ENCODE peak calls at places on chromosomes 1 and 21, in eight cellular contexts. One of them, this sample, is unnamed.

GRCh38 chr1:46522184-46522968 is 29.1 kb downstream of the KNCN start:
- DNase-seq in omental fat pad: peak; percentile 31
- DNase-seq in posterior vena cava: peak; percentile 87
- DNase-seq in kidney glomerular epithelial cell: peak; percentile 99
- DNase-seq in H4: peak; percentile 95
- DNase-seq in LHCN-M2: no peak
- DNase-seq in left lung: peak; percentile 71
- DNase-seq in stimulated activated CD4-positive, alpha-beta T cell treated with anti-CD3 and anti-CD28 coated beads, Interleukin-15, amount 100 ng/mL, for 1 hour: no peak
- DNase-seq in this sample: no peak

GRCh38 chr1:4630561-4630960 is 23.8 kb upstream of the AJAP1 start:
- DNase-seq in stimulated activated CD4-positive, alpha-beta T cell treated with anti-CD3 and anti-CD28 coated beads, Interleukin-15, amount 100 ng/mL, for 1 hour: no peak
- DNase-seq in posterior vena cava: no peak
- DNase-seq in omental fat pad: no peak
- DNase-seq in LHCN-M2: no peak
- DNase-seq in kidney glomerular epithelial cell: no peak
- DNase-seq in H4: no peak
- DNase-seq in left lung: no peak
- DNase-seq in this sample: no peak

GRCh38 chr1:177780096-177780700 is 189.7 kb downstream of the SEC16B start:
- DNase-seq in H4: peak; percentile 9
- DNase-seq in LHCN-M2: peak; percentile 93
- DNase-seq in stimulated activated CD4-positive, alpha-beta T cell treated with anti-CD3 and anti-CD28 coated beads, Interleukin-15, amount 100 ng/mL, for 1 hour: no peak
- DNase-seq in posterior vena cava: no peak
- DNase-seq in omental fat pad: no peak
- DNase-seq in kidney glomerular epithelial cell: peak; percentile 21
- DNase-seq in left lung: no peak
- DNase-seq in this sample: peak; percentile 3

GRCh38 chr1:41425369-41425768 is 59.1 kb downstream of the EDN2 start:
- DNase-seq in stimulated activated CD4-positive, alpha-beta T cell treated with anti-CD3 and anti-CD28 coated beads, Interleukin-15, amount 100 ng/mL, for 1 hour: no peak
- DNase-seq in H4: no peak
- DNase-seq in kidney glomerular epithelial cell: no peak
- DNase-seq in posterior vena cava: no peak
- DNase-seq in omental fat pad: no peak
- DNase-seq in LHCN-M2: no peak
- DNase-seq in left lung: no peak
- DNase-seq in this sample: no peak

GRCh38 chr1:203311368-203312301 is 6.3 kb downstream of the BTG2 start:
- DNase-seq in kidney glomerular epithelial cell: no peak
- DNase-seq in H4: no peak
- DNase-seq in posterior vena cava: no peak
- DNase-seq in stimulated activated CD4-positive, alpha-beta T cell treated with anti-CD3 and anti-CD28 coated beads, Interleukin-15, amount 100 ng/mL, for 1 hour: no peak
- DNase-seq in left lung: no peak
- DNase-seq in LHCN-M2: no peak
- DNase-seq in omental fat pad: no peak
- DNase-seq in this sample: no peak

GRCh38 chr1:56686171-56686570 is 41.1 kb downstream of the PRKAA2 start:
- DNase-seq in posterior vena cava: no peak
- DNase-seq in omental fat pad: no peak
- DNase-seq in H4: no peak
- DNase-seq in left lung: no peak
- DNase-seq in kidney glomerular epithelial cell: no peak
- DNase-seq in LHCN-M2: no peak
- DNase-seq in stimulated activated CD4-positive, alpha-beta T cell treated with anti-CD3 and anti-CD28 coated beads, Interleukin-15, amount 100 ng/mL, for 1 hour: no peak
- DNase-seq in this sample: no peak

GRCh38 chr21:38333290-38334272 is 76.8 kb downstream of the KCNJ15 start:
- DNase-seq in posterior vena cava: no peak
- DNase-seq in LHCN-M2: peak; percentile 56
- DNase-seq in kidney glomerular epithelial cell: no peak
- DNase-seq in left lung: no peak
- DNase-seq in H4: peak; percentile 35
- DNase-seq in omental fat pad: no peak
- DNase-seq in stimulated activated CD4-positive, alpha-beta T cell treated with anti-CD3 and anti-CD28 coated beads, Interleukin-15, amount 100 ng/mL, for 1 hour: no peak
- DNase-seq in this sample: no peak

GRCh38 chr1:202643397-202644218 is 66.6 kb downstream of the SYT2 start:
- DNase-seq in LHCN-M2: no peak
- DNase-seq in H4: no peak
- DNase-seq in stimulated activated CD4-positive, alpha-beta T cell treated with anti-CD3 and anti-CD28 coated beads, Interleukin-15, amount 100 ng/mL, for 1 hour: peak; percentile 10
- DNase-seq in left lung: no peak
- DNase-seq in posterior vena cava: no peak
- DNase-seq in omental fat pad: no peak
- DNase-seq in kidney glomerular epithelial cell: no peak
- DNase-seq in this sample: no peak

GRCh38 chr1:167555971-167556714 is 2.6 kb upstream of the CREG1 start:
- DNase-seq in omental fat pad: peak; percentile 80
- DNase-seq in left lung: peak; percentile 65
- DNase-seq in kidney glomerular epithelial cell: peak; percentile 51
- DNase-seq in LHCN-M2: peak; percentile 74
- DNase-seq in posterior vena cava: peak; percentile 89
- DNase-seq in H4: peak; percentile 59
- DNase-seq in stimulated activated CD4-positive, alpha-beta T cell treated with anti-CD3 and anti-CD28 coated beads, Interleukin-15, amount 100 ng/mL, for 1 hour: peak; percentile 54
- DNase-seq in this sample: peak; percentile 62

GRCh38 chr1:6599141-6599975 is 3.3 kb downstream of the KLHL21 start:
- DNase-seq in omental fat pad: no peak
- DNase-seq in posterior vena cava: no peak
- DNase-seq in stimulated activated CD4-positive, alpha-beta T cell treated with anti-CD3 and anti-CD28 coated beads, Interleukin-15, amount 100 ng/mL, for 1 hour: no peak
- DNase-seq in H4: no peak
- DNase-seq in left lung: no peak
- DNase-seq in kidney glomerular epithelial cell: peak; percentile 36
- DNase-seq in LHCN-M2: no peak
- DNase-seq in this sample: no peak

GRCh38 chr1:98030483-98030882 is 109.6 kb upstream of the DPYD start:
- DNase-seq in kidney glomerular epithelial cell: no peak
- DNase-seq in LHCN-M2: peak; percentile 80
- DNase-seq in posterior vena cava: no peak
- DNase-seq in left lung: no peak
- DNase-seq in omental fat pad: no peak
- DNase-seq in stimulated activated CD4-positive, alpha-beta T cell treated with anti-CD3 and anti-CD28 coated beads, Interleukin-15, amount 100 ng/mL, for 1 hour: no peak
- DNase-seq in H4: no peak
- DNase-seq in this sample: no peak

GRCh38 chr1:147673401-147673800 is 3.1 kb upstream of the ACP6 start:
- DNase-seq in kidney glomerular epithelial cell: no peak
- DNase-seq in left lung: no peak
- DNase-seq in omental fat pad: no peak
- DNase-seq in posterior vena cava: no peak
- DNase-seq in LHCN-M2: no peak
- DNase-seq in H4: no peak
- DNase-seq in stimulated activated CD4-positive, alpha-beta T cell treated with anti-CD3 and anti-CD28 coated beads, Interleukin-15, amount 100 ng/mL, for 1 hour: no peak
- DNase-seq in this sample: no peak

GRCh38 chr1:6125366-6125765 is 54.8 kb downstream of the CHD5 start:
- DNase-seq in H4: no peak
- DNase-seq in kidney glomerular epithelial cell: no peak
- DNase-seq in LHCN-M2: no peak
- DNase-seq in left lung: no peak
- DNase-seq in omental fat pad: no peak
- DNase-seq in posterior vena cava: peak; percentile 73
- DNase-seq in stimulated activated CD4-positive, alpha-beta T cell treated with anti-CD3 and anti-CD28 coated beads, Interleukin-15, amount 100 ng/mL, for 1 hour: no peak
- DNase-seq in this sample: no peak

GRCh38 chr1:21783679-21784603 is 992 bp upstream of the USP48 start:
- DNase-seq in posterior vena cava: no peak
- DNase-seq in H4: peak; percentile 98
- DNase-seq in LHCN-M2: no peak
- DNase-seq in omental fat pad: no peak
- DNase-seq in left lung: peak; percentile 41
- DNase-seq in stimulated activated CD4-positive, alpha-beta T cell treated with anti-CD3 and anti-CD28 coated beads, Interleukin-15, amount 100 ng/mL, for 1 hour: no peak
- DNase-seq in kidney glomerular epithelial cell: peak; percentile 91
- DNase-seq in this sample: no peak

GRCh38 chr1:24009406-24009805 is 29.3 kb upstream of the SRSF10 start:
- DNase-seq in left lung: no peak
- DNase-seq in LHCN-M2: peak; percentile 45
- DNase-seq in kidney glomerular epithelial cell: peak; percentile 58
- DNase-seq in stimulated activated CD4-positive, alpha-beta T cell treated with anti-CD3 and anti-CD28 coated beads, Interleukin-15, amount 100 ng/mL, for 1 hour: no peak
- DNase-seq in H4: no peak
- DNase-seq in omental fat pad: no peak
- DNase-seq in posterior vena cava: no peak
- DNase-seq in this sample: peak; percentile 47

GRCh38 chr1:230849451-230850194 is 18.7 kb downstream of the C1orf198 start:
- DNase-seq in stimulated activated CD4-positive, alpha-beta T cell treated with anti-CD3 and anti-CD28 coated beads, Interleukin-15, amount 100 ng/mL, for 1 hour: no peak
- DNase-seq in LHCN-M2: peak; percentile 92
- DNase-seq in kidney glomerular epithelial cell: peak; percentile 94
- DNase-seq in H4: peak; percentile 68
- DNase-seq in omental fat pad: no peak
- DNase-seq in left lung: peak; percentile 65
- DNase-seq in posterior vena cava: peak; percentile 90
- DNase-seq in this sample: peak; percentile 55

GRCh38 chr1:93322349-93322748 is 23.4 kb upstream of the DR1 start:
- DNase-seq in LHCN-M2: no peak
- DNase-seq in stimulated activated CD4-positive, alpha-beta T cell treated with anti-CD3 and anti-CD28 coated beads, Interleukin-15, amount 100 ng/mL, for 1 hour: no peak
- DNase-seq in left lung: no peak
- DNase-seq in kidney glomerular epithelial cell: no peak
- DNase-seq in H4: no peak
- DNase-seq in posterior vena cava: no peak
- DNase-seq in omental fat pad: no peak
- DNase-seq in this sample: no peak

GRCh38 chr1:16904560-16905111 is 8.9 kb downstream of the RNU1-2 start:
- DNase-seq in omental fat pad: peak; percentile 97
- DNase-seq in posterior vena cava: peak; percentile 100
- DNase-seq in H4: peak; percentile 96
- DNase-seq in left lung: peak; percentile 99
- DNase-seq in LHCN-M2: peak; percentile 96
- DNase-seq in kidney glomerular epithelial cell: peak; percentile 97
- DNase-seq in stimulated activated CD4-positive, alpha-beta T cell treated with anti-CD3 and anti-CD28 coated beads, Interleukin-15, amount 100 ng/mL, for 1 hour: peak; percentile 93
- DNase-seq in this sample: peak; percentile 94

GRCh38 chr1:109040627-109041613 is 982 bp downstream of the WDR47 start:
- DNase-seq in kidney glomerular epithelial cell: no peak
- DNase-seq in left lung: peak; percentile 42
- DNase-seq in posterior vena cava: peak; percentile 80
- DNase-seq in LHCN-M2: peak; percentile 47
- DNase-seq in stimulated activated CD4-positive, alpha-beta T cell treated with anti-CD3 and anti-CD28 coated beads, Interleukin-15, amount 100 ng/mL, for 1 hour: peak; percentile 1
- DNase-seq in omental fat pad: no peak
- DNase-seq in H4: no peak
- DNase-seq in this sample: no peak

GRCh38 chr1:183114441-183114840 is 71.6 kb upstream of the LAMC2 start:
- DNase-seq in LHCN-M2: no peak
- DNase-seq in stimulated activated CD4-positive, alpha-beta T cell treated with anti-CD3 and anti-CD28 coated beads, Interleukin-15, amount 100 ng/mL, for 1 hour: no peak
- DNase-seq in posterior vena cava: no peak
- DNase-seq in H4: no peak
- DNase-seq in omental fat pad: no peak
- DNase-seq in kidney glomerular epithelial cell: no peak
- DNase-seq in left lung: no peak
- DNase-seq in this sample: no peak

GRCh38 chr1:160078392-160079195 is 2.7 kb upstream of the KCNJ9 start:
- DNase-seq in stimulated activated CD4-positive, alpha-beta T cell treated with anti-CD3 and anti-CD28 coated beads, Interleukin-15, amount 100 ng/mL, for 1 hour: peak; percentile 40
- DNase-seq in posterior vena cava: no peak
- DNase-seq in kidney glomerular epithelial cell: peak; percentile 5
- DNase-seq in omental fat pad: no peak
- DNase-seq in H4: no peak
- DNase-seq in left lung: no peak
- DNase-seq in LHCN-M2: peak; percentile 31
- DNase-seq in this sample: no peak

GRCh38 chr1:93255222-93256079 is 74.9 kb downstream of the CCDC18 start:
- DNase-seq in kidney glomerular epithelial cell: peak; percentile 59
- DNase-seq in omental fat pad: no peak
- DNase-seq in left lung: no peak
- DNase-seq in LHCN-M2: peak; percentile 80
- DNase-seq in posterior vena cava: no peak
- DNase-seq in stimulated activated CD4-positive, alpha-beta T cell treated with anti-CD3 and anti-CD28 coated beads, Interleukin-15, amount 100 ng/mL, for 1 hour: no peak
- DNase-seq in H4: peak; percentile 3
- DNase-seq in this sample: no peak

GRCh38 chr21:45640888-45641479 is 2.5 kb upstream of the PCBP3 start:
- DNase-seq in LHCN-M2: no peak
- DNase-seq in omental fat pad: no peak
- DNase-seq in left lung: no peak
- DNase-seq in stimulated activated CD4-positive, alpha-beta T cell treated with anti-CD3 and anti-CD28 coated beads, Interleukin-15, amount 100 ng/mL, for 1 hour: no peak
- DNase-seq in H4: peak; percentile 5
- DNase-seq in posterior vena cava: no peak
- DNase-seq in kidney glomerular epithelial cell: no peak
- DNase-seq in this sample: no peak

GRCh38 chr1:193417420-193417819 is 231.0 kb upstream of the B3GALT2 start:
- DNase-seq in left lung: no peak
- DNase-seq in stimulated activated CD4-positive, alpha-beta T cell treated with anti-CD3 and anti-CD28 coated beads, Interleukin-15, amount 100 ng/mL, for 1 hour: peak; percentile 8
- DNase-seq in omental fat pad: no peak
- DNase-seq in kidney glomerular epithelial cell: peak; percentile 13
- DNase-seq in LHCN-M2: peak; percentile 32
- DNase-seq in posterior vena cava: no peak
- DNase-seq in H4: peak; percentile 25
- DNase-seq in this sample: no peak

GRCh38 chr1:26774462-26774861 is 13.3 kb upstream of the PIGV start:
- DNase-seq in left lung: no peak
- DNase-seq in omental fat pad: no peak
- DNase-seq in stimulated activated CD4-positive, alpha-beta T cell treated with anti-CD3 and anti-CD28 coated beads, Interleukin-15, amount 100 ng/mL, for 1 hour: no peak
- DNase-seq in H4: no peak
- DNase-seq in posterior vena cava: no peak
- DNase-seq in LHCN-M2: no peak
- DNase-seq in kidney glomerular epithelial cell: no peak
- DNase-seq in this sample: no peak

This sample was measured in glomerular endothelial cell.